ENCODE peak calls at places on chromosome 16, in eight cellular contexts. S is pancreas, E is OCI-LY7, B is aorta, T is A673, M is uterus, R is Panc1, U is cardiac muscle cell. V is an unnamed sample. For H3K9me3, the result is how much of the 10 kb centered on the place peaks cover.

GRCh38 chr16:77711775-77712174 is 10.5 kb upstream of the NUDT7 start:
- DNase-seq in B (no peak), E (no peak), T (no peak), M (no peak), S (no peak), R (no peak), U (no peak), V (no peak)

GRCh38 chr16:13702614-13703013 is 217.3 kb upstream of the ERCC4 start:
- DNase-seq in S (no peak), R (no peak), B (peak), M (no peak), E (no peak), U (no peak), T (no peak), V (no peak)

GRCh38 chr16:80369559-80369958 is 171.2 kb upstream of the DYNLRB2 start:
- DNase-seq in T (no peak), M (peak), B (peak), U (peak), E (no peak), R (no peak), S (no peak), V (no peak)

GRCh38 chr16:71441348-71441781 is 489 bp downstream of the TLE7 start:
- DNase-seq in E (no peak), M (no peak), U (peak), R (no peak), T (peak), B (no peak), S (no peak), V (peak)

GRCh38 chr16:66304151-66304550 is 62.3 kb upstream of the CDH5 start:
- DNase-seq in B (no peak), R (no peak), T (no peak), U (peak), S (no peak), E (no peak), M (no peak), V (no peak)

GRCh38 chr16:67533024-67533560 is 4.5 kb downstream of the RIPOR1 start:
- DNase-seq in M (no peak), R (no peak), T (no peak), U (no peak), E (no peak), S (no peak), B (no peak), V (no peak)

GRCh38 chr16:80938928-80939260 is 67.8 kb downstream of the CMC2 start:
- DNase-seq in U (no peak), M (no peak), T (no peak), B (no peak), E (no peak), R (no peak), S (no peak), V (no peak)

GRCh38 chr16:84103678-84104077 is 13.1 kb downstream of the MBTPS1 start:
- DNase-seq in M (no peak), R (no peak), S (no peak), U (no peak), E (no peak), T (no peak), B (no peak), V (no peak)

GRCh38 chr16:57503366-57503765 is 17.1 kb upstream of the DOK4 start:
- DNase-seq in U (peak), S (no peak), E (no peak), R (no peak), M (no peak), T (no peak), B (no peak), V (no peak)

GRCh38 chr16:3317315-3317999 is 12.2 kb downstream of the ZNF75A start:
- DNase-seq in R (no peak), S (no peak), B (no peak), T (no peak), U (peak), E (no peak), M (no peak), V (no peak)

GRCh38 chr16:3306078-3306477 is 781 bp downstream of the ZNF75A start:
- DNase-seq in R (no peak), E (no peak), M (no peak), T (no peak), S (no peak), B (no peak), U (no peak), V (no peak)

GRCh38 chr16:3311496-3311895 is 6.2 kb downstream of the ZNF75A start:
- DNase-seq in S (no peak), E (no peak), U (no peak), M (no peak), R (no peak), T (no peak), B (no peak), V (no peak)
- H3K9me3 ChIP-seq in S (under half), E (under half), U (under half), M (half or more), R (half or more), T (half or more), B (under half), V (under half)

GRCh38 chr16:9911989-9912388 is 270.2 kb downstream of the GRIN2A start:
- DNase-seq in T (no peak), R (no peak), E (no peak), U (no peak), B (no peak), S (no peak), M (no peak), V (no peak)
- H3K9me3 ChIP-seq in T (under half), R (under half), E (under half), U (under half), B (under half), S (under half), M (under half), V (under half)

GRCh38 chr16:35733971-35734702 is 2274.7 kb downstream of the TP53TG3F start:
- DNase-seq in B (no peak), E (no peak), S (no peak), M (no peak), R (no peak), T (no peak), U (no peak), V (no peak)
- H3K9me3 ChIP-seq in B (under half), E (under half), S (under half), M (under half), R (under half), T (under half), U (under half), V (under half)

GRCh38 chr16:35215287-35215686 is 1755.9 kb downstream of the TP53TG3F start:
- DNase-seq in M (no peak), T (no peak), U (no peak), S (no peak), R (no peak), E (no peak), B (no peak), V (no peak)
- H3K9me3 ChIP-seq in M (under half), T (under half), U (under half), S (under half), R (under half), E (under half), B (under half), V (under half)

GRCh38 chr16:22297871-22298733 is 893 bp downstream of the POLR3E start:
- DNase-seq in R (peak), S (peak), E (peak), U (peak), B (peak), T (peak), M (peak), V (peak)
- H3K9me3 ChIP-seq in R (under half), S (under half), E (under half), U (under half), B (under half), T (under half), M (under half), V (under half)

DNA sequence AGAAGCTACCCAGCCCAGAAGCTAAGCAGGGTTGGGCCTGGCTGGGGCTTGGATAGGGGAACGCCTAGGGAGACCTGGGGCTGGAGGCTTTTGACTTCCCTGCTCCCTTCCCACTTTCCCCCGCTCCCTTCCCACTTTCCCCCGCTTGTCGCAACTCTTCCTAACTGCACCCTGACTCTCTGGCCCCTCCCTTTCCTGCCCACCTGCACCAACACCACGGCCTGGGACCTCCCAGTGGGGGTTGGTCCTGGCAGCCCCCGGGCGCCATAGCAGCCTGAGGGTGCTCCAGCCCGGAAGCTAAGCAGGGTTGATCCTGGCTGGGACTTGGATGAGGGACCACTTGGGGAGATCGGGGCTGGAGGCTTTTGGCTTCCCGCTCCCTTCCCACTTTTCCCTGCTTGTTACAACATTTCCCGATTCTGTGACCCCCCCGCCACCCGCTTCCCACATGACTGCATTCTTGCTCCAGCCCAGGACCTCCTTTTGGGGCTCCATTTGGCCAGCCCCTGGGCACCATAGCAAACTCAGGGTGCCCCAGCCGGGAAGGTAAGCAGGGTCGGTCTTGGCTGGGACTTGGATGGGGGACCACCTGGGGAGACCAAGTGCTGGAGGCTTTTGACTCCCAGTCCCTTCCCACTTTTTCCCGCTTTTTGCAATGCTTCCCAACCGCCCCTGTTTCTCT is 2287.0 kb downstream of the TP53TG3F start:
- DNase-seq in B (no peak), M (no peak), R (no peak), U (no peak), E (no peak), S (peak), T (no peak), V (no peak)
- H3K9me3 ChIP-seq in B (under half), M (under half), R (under half), U (under half), E (under half), S (under half), T (under half), V (under half)

GRCh38 chr16:20515580-20516179 is 60.5 kb downstream of the ACSM2B start:
- DNase-seq in T (no peak), M (no peak), E (no peak), U (peak), S (no peak), R (no peak), B (no peak), V (no peak)

GRCh38 chr16:20504418-20504817 is 53.1 kb downstream of the ACSM2A start:
- DNase-seq in E (no peak), U (no peak), T (no peak), M (no peak), R (no peak), S (no peak), B (no peak), V (no peak)

GRCh38 chr16:20507280-20507679 is 56.0 kb downstream of the ACSM2A start:
- DNase-seq in S (no peak), E (no peak), R (no peak), T (no peak), U (no peak), B (no peak), M (no peak), V (no peak)

DNA sequence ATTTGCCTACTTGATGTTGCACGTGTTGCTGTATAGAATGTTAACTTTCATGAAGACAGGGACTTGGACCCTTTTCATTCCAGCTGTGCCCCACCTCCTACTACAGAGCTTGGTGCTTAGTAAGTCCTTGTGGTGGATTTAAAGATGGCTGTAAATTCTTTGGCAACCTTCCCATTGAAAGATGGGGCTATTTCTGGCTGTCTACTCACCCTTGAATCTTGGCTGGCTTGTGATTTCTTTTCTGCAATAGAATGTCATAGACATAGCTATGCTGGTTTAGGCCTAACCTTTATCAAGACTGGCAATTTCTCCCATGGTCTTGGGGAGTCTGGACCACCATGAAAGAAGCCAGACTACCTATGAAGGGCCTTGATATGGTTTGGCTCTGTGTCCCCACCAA is 59.0 kb downstream of the ACSM2A start:
- DNase-seq in S (no peak), E (no peak), B (no peak), T (no peak), U (peak), R (no peak), M (no peak), V (no peak)
- H3K9me3 ChIP-seq in S (under half), E (under half), B (under half), T (under half), U (under half), R (under half), M (under half), V (under half)

V was measured in T-helper 17 cell.